ENCODE peak calls at places on chromosomes 16 and 17, in nine cellular contexts. I, R, F, W, E, D, N, U and J are unnamed samples.
A peak's percentile ranks its signal among the peaks of the same experiment; 100 is the strongest.

GRCh38 chr16:81873221-81873620 is 94.1 kb downstream of the PLCG2 start:
- DNase-seq in N (no peak), F (no peak), D (no peak), R (no peak), W (no peak), U (no peak), I (no peak), E (no peak), J (no peak)

GRCh38 chr16:3087243-3087791 is 11.8 kb downstream of the ZSCAN10 start:
- DNase-seq in D (no peak), U (no peak), E (no peak), W (no peak), R (no peak), F (peak; percentile 47), N (no peak), I (no peak), J (no peak)

GRCh38 chr17:32161506-32162365 is 19.4 kb downstream of the RHOT1 start:
- DNase-seq in U (no peak), E (peak; percentile 71), N (peak; percentile 89), D (no peak), W (peak; percentile 97), R (peak; percentile 80), F (no peak), I (no peak), J (peak; percentile 70)

GRCh38 chr16:82628741-82629140 is 2.0 kb downstream of the CDH13 start:
- DNase-seq in F (no peak), D (no peak), E (no peak), W (no peak), I (no peak), N (no peak), U (no peak), R (no peak), J (no peak)

GRCh38 chr17:47615766-47616424 is 33.8 kb upstream of the KPNB1 start:
- DNase-seq in E (peak; percentile 17), F (peak; percentile 6), D (no peak), I (peak; percentile 50), N (peak; percentile 77), U (no peak), W (peak; percentile 58), R (peak; percentile 64), J (peak; percentile 53)

GRCh38 chr17:12512712-12513355 is 152.9 kb upstream of the MYOCD start:
- DNase-seq in R (no peak), I (no peak), N (peak; percentile 55), W (no peak), E (no peak), F (no peak), D (no peak), U (no peak), J (no peak)

GRCh38 chr17:76869878-76870714 is 1.9 kb downstream of the MGAT5B start:
- DNase-seq in U (no peak), N (no peak), F (peak; percentile 70), E (no peak), W (no peak), R (no peak), D (no peak), I (no peak), J (no peak)

GRCh38 chr16:20763461-20764232 is at the start of gene ACSM3:
- DNase-seq in I (no peak), F (peak; percentile 29), E (peak; percentile 28), R (peak; percentile 63), D (peak; percentile 26), U (peak; percentile 78), N (peak; percentile 79), W (peak; percentile 94), J (peak; percentile 88)

GRCh38 chr17:37543527-37544122 is 53.9 kb downstream of the DUSP14 start:
- DNase-seq in U (no peak), D (no peak), W (no peak), R (no peak), N (no peak), I (no peak), E (peak; percentile 32), F (no peak), J (no peak)

GRCh38 chr16:13186813-13187212 is 285.4 kb downstream of the SHISA9 start:
- DNase-seq in E (no peak), N (no peak), R (no peak), I (no peak), U (no peak), F (no peak), D (no peak), W (no peak), J (no peak)

GRCh38 chr17:49715717-49716279 is 8.0 kb upstream of the SLC35B1 start:
- DNase-seq in I (peak; percentile 32), F (no peak), U (no peak), N (no peak), E (no peak), W (no peak), R (no peak), D (no peak), J (no peak)

GRCh38 chr16:65524997-65525396 is 403.1 kb upstream of the CDH11 start:
- DNase-seq in U (no peak), N (peak; percentile 84), I (no peak), R (no peak), F (peak; percentile 47), E (no peak), W (peak; percentile 76), D (no peak), J (no peak)

GRCh38 chr16:81996664-81997529 is 14.4 kb downstream of the SDR42E1 start:
- DNase-seq in W (peak; percentile 47), I (no peak), N (peak; percentile 77), F (no peak), E (peak; percentile 35), U (no peak), D (no peak), R (peak; percentile 53), J (peak; percentile 83)

GRCh38 chr17:61053469-61053868 is 346.2 kb upstream of the TBX2 start:
- DNase-seq in F (no peak), R (no peak), N (no peak), I (no peak), D (no peak), E (no peak), W (no peak), U (no peak), J (no peak)

GRCh38 chr17:38605852-38606645 is at the start of gene SRCIN1:
- DNase-seq in R (peak; percentile 71), U (peak; percentile 76), N (no peak), W (no peak), I (peak; percentile 71), D (peak; percentile 46), E (no peak), F (peak; percentile 72), J (no peak)

GRCh38 chr17:45138911-45139532 is 3.5 kb downstream of the ACBD4 start:
- DNase-seq in F (peak; percentile 5), W (no peak), N (no peak), I (no peak), R (no peak), D (no peak), U (no peak), E (no peak), J (no peak)

GRCh38 chr17:79850571-79851460 is 11.6 kb upstream of the CBX4 start:
- DNase-seq in D (no peak), F (no peak), U (no peak), E (peak; percentile 44), R (peak; percentile 91), N (peak; percentile 86), W (peak; percentile 98), I (no peak), J (peak; percentile 89)

GRCh38 chr17:78276499-78276898 is 45.1 kb downstream of the TMEM235 start:
- DNase-seq in D (peak; percentile 30), F (no peak), I (no peak), W (no peak), N (no peak), R (no peak), U (no peak), E (no peak), J (no peak)

GRCh38 chr16:22318690-22319358 is 21.6 kb downstream of the POLR3E start:
- DNase-seq in I (no peak), E (no peak), F (peak; percentile 30), R (peak; percentile 27), W (no peak), D (no peak), N (peak; percentile 50), U (peak; percentile 43), J (peak; percentile 35)

GRCh38 chr17:2087597-2088211 is 32.8 kb downstream of the HIC1 start:
- DNase-seq in D (peak; percentile 48), E (no peak), W (no peak), I (no peak), U (no peak), N (peak; percentile 53), R (no peak), F (peak; percentile 34), J (no peak)